ENCODE peak calls at places on chromosomes 1 and 21, in eight cellular contexts. Q, E, N, V, B, I, D and R are unnamed samples. For H3K4me1 and H3K27me3, the result is how much of the 10 kb centered on the place peaks cover.

GRCh38 chr21:43269461-43269860 is 100.7 kb downstream of the CRYAA start:
- DNase-seq in E (no peak), D (no peak), V (no peak), I (no peak), N (peak), Q (no peak), B (peak), R (no peak)

GRCh38 chr1:200973937-200974657 is 49.4 kb downstream of the KIF21B start:
- DNase-seq in I (no peak), D (no peak), B (no peak), V (no peak), N (no peak), Q (no peak), E (no peak), R (no peak)

GRCh38 chr1:229280921-229281320 is 10.0 kb downstream of the RAB4A start:
- DNase-seq in B (no peak), E (no peak), D (no peak), I (no peak), Q (no peak), V (no peak), N (no peak), R (no peak)

GRCh38 chr1:237590381-237590780 is 300.3 kb downstream of the ZP4 start:
- DNase-seq in N (no peak), D (no peak), E (no peak), B (no peak), V (no peak), I (no peak), Q (no peak), R (no peak)

GRCh38 chr1:234731371-234732085 is 121.5 kb upstream of the IRF2BP2 start:
- DNase-seq in N (no peak), D (peak), B (no peak), I (no peak), E (no peak), Q (peak), V (no peak), R (no peak)

GRCh38 chr1:16260814-16261213 is 23.8 kb upstream of the CPLANE2 start:
- DNase-seq in I (no peak), E (no peak), N (no peak), V (no peak), Q (no peak), B (no peak), D (no peak), R (no peak)

GRCh38 chr1:174265273-174265672 is 106.0 kb downstream of the RABGAP1L start:
- DNase-seq in I (no peak), B (no peak), N (no peak), Q (no peak), V (no peak), D (no peak), E (no peak), R (no peak)

GRCh38 chr1:15816674-15817073 is 9.2 kb upstream of the UQCRHL start:
- DNase-seq in Q (no peak), B (no peak), V (no peak), D (no peak), N (no peak), E (no peak), I (no peak), R (no peak)

GRCh38 chr21:46557919-46558392 is 46.9 kb downstream of the S100B start:
- DNase-seq in B (no peak), D (no peak), E (no peak), V (no peak), Q (no peak), I (no peak), N (no peak), R (no peak)

GRCh38 chr1:6105218-6105679 is 59.6 kb downstream of the KCNAB2 start:
- DNase-seq in Q (no peak), N (peak), V (no peak), E (no peak), I (no peak), B (no peak), D (peak), R (no peak)

GRCh38 chr21:45294509-45295291 is 7.0 kb upstream of the POFUT2 start:
- DNase-seq in D (peak), E (peak), Q (peak), N (peak), V (peak), I (no peak), B (no peak), R (peak)

DNA sequence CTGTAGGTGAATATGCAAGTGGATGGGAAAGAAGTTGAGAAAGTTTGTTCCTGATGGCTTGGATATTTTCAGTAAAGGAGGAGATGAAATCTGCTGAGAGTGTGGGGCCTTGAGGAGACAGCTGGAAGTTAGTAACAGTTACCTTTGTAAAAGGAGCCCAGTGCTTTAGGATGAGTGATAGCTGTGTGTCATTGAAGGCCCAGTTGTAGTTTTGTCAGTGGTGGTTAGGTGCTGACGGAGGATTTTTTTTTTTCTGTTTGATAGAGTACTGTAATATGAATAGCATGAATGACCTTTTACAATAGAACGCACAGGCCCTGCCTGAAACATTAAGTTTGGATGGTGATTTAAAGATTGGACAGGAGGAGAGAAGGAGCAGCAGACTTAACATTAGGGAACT is 33.3 kb downstream of the LRRC8D start:
- DNase-seq in Q (no peak), I (no peak), E (no peak), D (no peak), V (no peak), B (no peak), N (no peak), R (no peak)
- H3K4me1 ChIP-seq in Q (under half), I (under half), E (under half), D (under half), V (under half), B (under half), N (under half), R (under half)

GRCh38 chr1:212597495-212597894 is 11.1 kb upstream of the ATF3 start:
- DNase-seq in V (no peak), E (no peak), I (no peak), N (no peak), D (no peak), B (no peak), Q (no peak), R (no peak)

GRCh38 chr1:212600980-212601379 is 7.6 kb upstream of the ATF3 start:
- DNase-seq in D (no peak), Q (no peak), E (no peak), I (no peak), B (no peak), V (no peak), N (no peak), R (no peak)

GRCh38 chr1:212600071-212600915 is 8.3 kb upstream of the ATF3 start:
- DNase-seq in D (no peak), Q (no peak), I (no peak), E (no peak), B (no peak), N (no peak), V (no peak), R (no peak)

GRCh38 chr1:212605441-212605976 is 3.1 kb upstream of the ATF3 start:
- DNase-seq in I (no peak), V (no peak), B (no peak), Q (peak), N (no peak), D (no peak), E (no peak), R (no peak)

GRCh38 chr1:212601524-212601923 is 7.0 kb upstream of the ATF3 start:
- DNase-seq in I (no peak), Q (no peak), V (no peak), D (no peak), E (no peak), B (no peak), N (no peak), R (no peak)
- H3K27me3 ChIP-seq in I (under half), Q (half or more), V (under half), D (under half), E (under half), B (half or more), N (under half), R (under half)

GRCh38 chr1:1124786-1125642 is 9.1 kb upstream of the C1orf159 start:
- DNase-seq in N (no peak), B (no peak), V (no peak), I (no peak), Q (no peak), E (no peak), D (no peak), R (no peak)
- TF ChIP-seq POLR2A in N (no peak), B (no peak), V (no peak), I (no peak), Q (no peak), E (no peak), D (no peak), R (no peak)

GRCh38 chr1:182098301-182098700 is 36.8 kb upstream of the ZNF648 start:
- DNase-seq in E (no peak), V (no peak), Q (no peak), B (no peak), N (no peak), I (no peak), D (no peak), R (no peak)
- H3K4me1 ChIP-seq in E (under half), V (under half), Q (under half), B (under half), N (under half), I (under half), D (under half), R (under half)

GRCh38 chr21:36466061-36466511 is 13.8 kb downstream of the CLDN14 start:
- DNase-seq in V (no peak), D (no peak), N (no peak), Q (peak), B (no peak), E (no peak), I (no peak), R (no peak)
- H3K27me3 ChIP-seq in V (under half), D (under half), N (under half), Q (under half), B (half or more), E (under half), I (under half), R (under half)

DNA sequence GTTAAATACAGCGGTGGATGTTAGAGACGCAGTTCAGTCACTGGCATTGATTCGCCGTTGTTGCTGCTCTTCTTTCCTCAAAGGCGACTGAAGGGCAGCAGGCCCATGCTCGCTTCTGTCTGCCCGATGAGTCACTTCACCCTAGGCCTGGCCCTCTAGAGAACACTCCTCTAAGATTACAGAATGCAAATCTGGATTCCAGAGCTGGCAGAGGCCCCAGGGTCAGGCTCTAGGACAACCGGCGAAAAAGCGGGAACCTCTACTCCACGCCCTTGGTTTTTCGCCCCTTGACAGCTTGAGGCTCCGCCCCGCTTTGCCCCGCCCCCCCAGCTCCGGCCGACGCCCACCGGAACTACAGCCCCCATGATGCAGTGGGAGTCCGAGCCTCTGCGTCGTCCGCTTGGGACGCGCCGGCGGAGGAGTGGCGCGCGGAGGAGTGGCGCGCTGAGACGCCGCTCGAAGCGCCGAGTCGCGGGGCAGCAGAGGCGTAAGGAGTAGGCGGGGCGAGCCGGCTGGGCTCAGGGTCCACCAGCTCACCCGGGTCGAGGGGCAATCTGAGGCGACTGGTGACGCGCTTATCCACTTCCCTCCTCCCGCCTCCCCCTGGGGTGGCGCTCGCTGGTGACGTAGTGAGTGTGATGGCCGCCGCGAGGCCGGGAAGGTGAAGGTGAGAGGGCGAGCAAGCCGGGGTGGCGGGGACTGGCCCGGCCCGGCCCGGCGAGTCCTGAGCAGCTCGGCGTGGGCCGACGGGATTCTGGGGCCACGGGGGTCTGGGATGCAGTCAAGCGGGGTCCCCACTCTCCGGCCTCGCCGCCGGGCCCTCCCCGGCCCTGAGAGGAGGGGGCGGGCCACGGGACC is at the start of gene MFN2:
- DNase-seq in V (peak), D (peak), N (peak), Q (peak), I (peak), B (peak), E (peak), R (peak)
- TF ChIP-seq POLR2A in V (peak), D (peak), N (no peak), Q (peak), I (peak), B (peak), E (peak), R (peak)

GRCh38 chr1:91014475-91014874 is 7.4 kb downstream of the ZNF644 start:
- DNase-seq in I (no peak), E (no peak), N (no peak), V (no peak), D (no peak), Q (no peak), B (no peak), R (no peak)

GRCh38 chr1:91013302-91013701 is 8.5 kb downstream of the ZNF644 start:
- DNase-seq in N (no peak), B (no peak), V (no peak), I (no peak), Q (no peak), D (no peak), E (no peak), R (no peak)

GRCh38 chr1:91012196-91012595 is 9.6 kb downstream of the ZNF644 start:
- DNase-seq in N (no peak), I (no peak), V (no peak), B (no peak), Q (no peak), E (no peak), D (no peak), R (no peak)

GRCh38 chr1:91015358-91015780 is 6.5 kb downstream of the ZNF644 start:
- DNase-seq in E (no peak), D (no peak), B (no peak), I (no peak), Q (no peak), V (no peak), N (no peak), R (no peak)

DNA sequence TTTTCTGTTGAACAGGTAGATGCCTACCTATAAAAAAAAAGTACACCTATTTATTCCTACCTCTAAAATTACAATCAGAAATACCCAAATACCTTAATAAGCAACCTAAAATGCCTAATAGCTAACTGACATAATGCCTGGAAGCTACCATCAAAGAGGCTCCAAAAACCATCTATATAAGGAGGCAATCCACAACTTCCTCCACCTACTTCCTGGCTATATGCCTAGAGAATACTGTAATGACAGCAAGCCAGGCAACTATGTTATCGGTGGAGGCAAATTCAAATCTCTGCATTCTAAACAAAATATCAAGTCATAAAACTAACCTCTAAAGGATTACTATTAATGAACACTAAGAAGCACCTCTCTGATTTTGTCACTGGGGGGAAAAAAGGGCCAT is 10.1 kb downstream of the ZNF644 start:
- DNase-seq in I (no peak), N (no peak), E (no peak), V (no peak), Q (peak), B (no peak), D (no peak), R (no peak)
- H3K4me1 ChIP-seq in I (under half), N (under half), E (under half), V (half or more), Q (under half), B (under half), D (under half), R (under half)

GRCh38 chr1:37035828-37036666 is 1.7 kb upstream of the GRIK3 start:
- DNase-seq in E (no peak), D (no peak), V (no peak), B (peak), I (no peak), N (no peak), Q (no peak), R (no peak)
- H3K27me3 ChIP-seq in E (under half), D (half or more), V (half or more), B (half or more), I (under half), N (half or more), Q (half or more), R (half or more)

GRCh38 chr1:44029911-44030605 is 1.2 kb downstream of the SLC6A9 start:
- DNase-seq in N (peak), I (no peak), E (peak), V (peak), D (peak), B (peak), Q (peak), R (peak)
- TF ChIP-seq POLR2A in N (no peak), I (no peak), E (peak), V (peak), D (peak), B (peak), Q (no peak), R (peak)